ENCODE peak calls at places on chromosomes 12 and 14, in seven cellular contexts. One of them, this sample, is unnamed.
A peak's percentile ranks its signal among the peaks of the same experiment; 100 is the strongest.

GRCh38 chr14:44766285-44766684 is 195.5 kb downstream of the KLHL28 start:
- DNase-seq in activated CD4-positive, alpha-beta T cell treated with anti-CD3 and anti-CD28 coated beads for 4 hours: no peak
- DNase-seq in NCI-H1092 treated with DMSO at 0.1 percent for 48 hours: no peak
- DNase-seq in progenitor cell of endocrine pancreas: no peak
- DNase-seq in DMS153: no peak
- DNase-seq in EH: no peak
- DNase-seq in amniotic stem cell: no peak
- DNase-seq in this sample: no peak

GRCh38 chr12:111741235-111741812 is 25.4 kb upstream of the ALDH2 start:
- DNase-seq in activated CD4-positive, alpha-beta T cell treated with anti-CD3 and anti-CD28 coated beads for 4 hours: no peak
- DNase-seq in NCI-H1092 treated with DMSO at 0.1 percent for 48 hours: peak; percentile 87
- DNase-seq in progenitor cell of endocrine pancreas: no peak
- DNase-seq in DMS153: peak; percentile 46
- DNase-seq in EH: no peak
- DNase-seq in amniotic stem cell: no peak
- DNase-seq in this sample: no peak

GRCh38 chr12:110266980-110267620 is 13.9 kb upstream of the ATP2A2 start:
- DNase-seq in activated CD4-positive, alpha-beta T cell treated with anti-CD3 and anti-CD28 coated beads for 4 hours: no peak
- DNase-seq in NCI-H1092 treated with DMSO at 0.1 percent for 48 hours: peak; percentile 59
- DNase-seq in progenitor cell of endocrine pancreas: no peak
- DNase-seq in DMS153: peak; percentile 58
- DNase-seq in EH: peak; percentile 92
- DNase-seq in amniotic stem cell: no peak
- DNase-seq in this sample: no peak

GRCh38 chr14:105312973-105313372 is 1.6 kb upstream of the PACS2 start:
- DNase-seq in activated CD4-positive, alpha-beta T cell treated with anti-CD3 and anti-CD28 coated beads for 4 hours: no peak
- DNase-seq in NCI-H1092 treated with DMSO at 0.1 percent for 48 hours: no peak
- DNase-seq in progenitor cell of endocrine pancreas: no peak
- DNase-seq in DMS153: no peak
- DNase-seq in EH: no peak
- DNase-seq in amniotic stem cell: no peak
- DNase-seq in this sample: no peak

GRCh38 chr12:53023-53734 is 13.4 kb upstream of the IQSEC3 start:
- DNase-seq in activated CD4-positive, alpha-beta T cell treated with anti-CD3 and anti-CD28 coated beads for 4 hours: no peak
- DNase-seq in NCI-H1092 treated with DMSO at 0.1 percent for 48 hours: no peak
- DNase-seq in progenitor cell of endocrine pancreas: no peak
- DNase-seq in DMS153: no peak
- DNase-seq in EH: no peak
- DNase-seq in amniotic stem cell: no peak
- DNase-seq in this sample: no peak

GRCh38 chr14:71597289-71597920 is 334.8 kb upstream of the RGS6 start:
- DNase-seq in activated CD4-positive, alpha-beta T cell treated with anti-CD3 and anti-CD28 coated beads for 4 hours: no peak
- DNase-seq in NCI-H1092 treated with DMSO at 0.1 percent for 48 hours: no peak
- DNase-seq in progenitor cell of endocrine pancreas: no peak
- DNase-seq in DMS153: no peak
- DNase-seq in EH: no peak
- DNase-seq in amniotic stem cell: no peak
- DNase-seq in this sample: no peak

GRCh38 chr14:50667491-50668007 is 557 bp downstream of the SAV1 start:
- DNase-seq in activated CD4-positive, alpha-beta T cell treated with anti-CD3 and anti-CD28 coated beads for 4 hours: peak; percentile 27
- DNase-seq in NCI-H1092 treated with DMSO at 0.1 percent for 48 hours: peak; percentile 65
- DNase-seq in progenitor cell of endocrine pancreas: peak; percentile 36
- DNase-seq in DMS153: no peak
- DNase-seq in EH: no peak
- DNase-seq in amniotic stem cell: no peak
- DNase-seq in this sample: no peak

GRCh38 chr12:27593266-27593665 is 69.3 kb downstream of the PPFIBP1 start:
- DNase-seq in activated CD4-positive, alpha-beta T cell treated with anti-CD3 and anti-CD28 coated beads for 4 hours: no peak
- DNase-seq in NCI-H1092 treated with DMSO at 0.1 percent for 48 hours: no peak
- DNase-seq in progenitor cell of endocrine pancreas: no peak
- DNase-seq in DMS153: no peak
- DNase-seq in EH: no peak
- DNase-seq in amniotic stem cell: no peak
- DNase-seq in this sample: no peak

GRCh38 chr14:52961060-52961639 is 10.3 kb upstream of the FERMT2 start:
- DNase-seq in activated CD4-positive, alpha-beta T cell treated with anti-CD3 and anti-CD28 coated beads for 4 hours: peak; percentile 60
- DNase-seq in NCI-H1092 treated with DMSO at 0.1 percent for 48 hours: peak; percentile 70
- DNase-seq in progenitor cell of endocrine pancreas: no peak
- DNase-seq in DMS153: peak; percentile 49
- DNase-seq in EH: peak; percentile 72
- DNase-seq in amniotic stem cell: no peak
- DNase-seq in this sample: peak; percentile 45

GRCh38 chr12:51000245-51000644 is 25.9 kb downstream of the SLC11A2 start:
- DNase-seq in activated CD4-positive, alpha-beta T cell treated with anti-CD3 and anti-CD28 coated beads for 4 hours: no peak
- DNase-seq in NCI-H1092 treated with DMSO at 0.1 percent for 48 hours: no peak
- DNase-seq in progenitor cell of endocrine pancreas: no peak
- DNase-seq in DMS153: no peak
- DNase-seq in EH: peak; percentile 79
- DNase-seq in amniotic stem cell: peak; percentile 34
- DNase-seq in this sample: no peak

GRCh38 chr12:106020736-106021135 is 118.0 kb downstream of the NUAK1 start:
- DNase-seq in activated CD4-positive, alpha-beta T cell treated with anti-CD3 and anti-CD28 coated beads for 4 hours: no peak
- DNase-seq in NCI-H1092 treated with DMSO at 0.1 percent for 48 hours: no peak
- DNase-seq in progenitor cell of endocrine pancreas: no peak
- DNase-seq in DMS153: no peak
- DNase-seq in EH: peak; percentile 71
- DNase-seq in amniotic stem cell: no peak
- DNase-seq in this sample: no peak

GRCh38 chr14:67815573-67816235 is 686 bp downstream of the ZFYVE26 start:
- DNase-seq in activated CD4-positive, alpha-beta T cell treated with anti-CD3 and anti-CD28 coated beads for 4 hours: no peak
- DNase-seq in NCI-H1092 treated with DMSO at 0.1 percent for 48 hours: no peak
- DNase-seq in progenitor cell of endocrine pancreas: no peak
- DNase-seq in DMS153: no peak
- DNase-seq in EH: peak; percentile 55
- DNase-seq in amniotic stem cell: no peak
- DNase-seq in this sample: no peak

GRCh38 chr12:68450947-68451260 is 118.7 kb upstream of the MDM1 start:
- DNase-seq in activated CD4-positive, alpha-beta T cell treated with anti-CD3 and anti-CD28 coated beads for 4 hours: no peak
- DNase-seq in NCI-H1092 treated with DMSO at 0.1 percent for 48 hours: no peak
- DNase-seq in progenitor cell of endocrine pancreas: no peak
- DNase-seq in DMS153: no peak
- DNase-seq in EH: no peak
- DNase-seq in amniotic stem cell: no peak
- DNase-seq in this sample: no peak

GRCh38 chr12:45912774-45913173 is 77.6 kb downstream of the SCAF11 start:
- DNase-seq in activated CD4-positive, alpha-beta T cell treated with anti-CD3 and anti-CD28 coated beads for 4 hours: no peak
- DNase-seq in NCI-H1092 treated with DMSO at 0.1 percent for 48 hours: peak; percentile 69
- DNase-seq in progenitor cell of endocrine pancreas: no peak
- DNase-seq in DMS153: no peak
- DNase-seq in EH: no peak
- DNase-seq in amniotic stem cell: no peak
- DNase-seq in this sample: no peak

This sample was measured in activated T-cell treated with anti-CD3 and anti-CD28 coated beads, Interleukin-2, amount 50 U/mL, for 24 hours.